ENCODE peak calls at places on chromosome 2, in six cellular contexts. I, K, E, M, Y and F are unnamed samples.

GRCh38 chr2:176583530-176584101 is 314.4 kb downstream of the MTX2 start:
- DNase-seq in I (no peak), E (no peak), Y (no peak), M (peak), K (no peak), F (no peak)

GRCh38 chr2:8617048-8617447 is 64.8 kb upstream of the ID2 start:
- DNase-seq in I (no peak), E (no peak), M (no peak), K (no peak), Y (no peak), F (no peak)

GRCh38 chr2:24124003-24124585 is 825 bp downstream of the FAM228B start:
- DNase-seq in Y (no peak), E (no peak), M (no peak), K (no peak), I (no peak), F (no peak)

GRCh38 chr2:241820625-241821384 is 11.8 kb downstream of the NEU4 start:
- DNase-seq in M (no peak), I (peak), K (peak), E (no peak), Y (no peak), F (no peak)

GRCh38 chr2:49005261-49005660 is 149.1 kb downstream of the FSHR start:
- DNase-seq in Y (no peak), K (no peak), E (no peak), M (no peak), I (no peak), F (no peak)

GRCh38 chr2:85648619-85649018 is 19.4 kb downstream of the SFTPB start:
- DNase-seq in Y (no peak), E (no peak), K (no peak), M (peak), I (no peak), F (no peak)

GRCh38 chr2:140275427-140275826 is 1495.2 kb upstream of the NXPH2 start:
- DNase-seq in K (no peak), E (no peak), I (no peak), Y (no peak), M (no peak), F (no peak)

GRCh38 chr2:100104718-100105677 is 37.4 kb downstream of the AFF3 start:
- DNase-seq in M (peak), Y (peak), E (no peak), I (peak), K (no peak), F (no peak)

GRCh38 chr2:96524482-96525210 is 11.9 kb upstream of the ARID5A start:
- DNase-seq in I (no peak), E (no peak), M (no peak), Y (no peak), K (no peak), F (no peak)

GRCh38 chr2:185990861-185991525 is 252.4 kb downstream of the FSIP2 start:
- DNase-seq in Y (no peak), I (no peak), M (no peak), K (no peak), E (no peak), F (peak)

GRCh38 chr2:108449410-108450200 is 599 bp downstream of the GCC2 start:
- DNase-seq in E (no peak), K (no peak), Y (no peak), M (peak), I (no peak), F (peak)

GRCh38 chr2:104429978-104430740 is 423.8 kb upstream of the POU3F3 start:
- DNase-seq in K (no peak), I (no peak), Y (no peak), E (peak), M (no peak), F (no peak)

GRCh38 chr2:72998234-72998651 is 73.3 kb downstream of the SFXN5 start:
- DNase-seq in Y (peak), I (no peak), K (peak), M (no peak), E (no peak), F (no peak)

GRCh38 chr2:207239222-207239674 is 73.5 kb upstream of the KLF7 start:
- DNase-seq in Y (peak), E (no peak), M (peak), I (no peak), K (peak), F (peak)

GRCh38 chr2:177264209-177264538 is 353 bp downstream of the NFE2L2 start:
- DNase-seq in Y (peak), E (no peak), M (peak), I (peak), K (no peak), F (no peak)

GRCh38 chr2:240983996-240984498 is 14.4 kb upstream of the SNED1 start:
- DNase-seq in I (peak), Y (no peak), E (no peak), M (no peak), K (peak), F (no peak)

GRCh38 chr2:197674546-197674945 is 841 bp downstream of the RFTN2 start:
- DNase-seq in K (no peak), M (no peak), I (no peak), E (no peak), Y (no peak), F (peak)

GRCh38 chr2:113156278-113157107 is 17.3 kb upstream of the PSD4 start:
- DNase-seq in M (no peak), K (no peak), I (no peak), Y (no peak), E (no peak), F (no peak)

GRCh38 chr2:217956895-217957457 is 45.8 kb downstream of the TNS1 start:
- DNase-seq in E (no peak), K (no peak), M (no peak), I (no peak), Y (peak), F (no peak)

GRCh38 chr2:37119182-37119581 is 34.9 kb downstream of the GPATCH11 start:
- DNase-seq in I (no peak), K (no peak), M (no peak), Y (no peak), E (no peak), F (no peak)

GRCh38 chr2:45068643-45069140 is 59.4 kb upstream of the SIX2 start:
- DNase-seq in K (no peak), M (no peak), I (no peak), Y (no peak), E (no peak), F (no peak)

GRCh38 chr2:106342801-106343200 is 125.4 kb downstream of the RGPD3 start:
- DNase-seq in E (no peak), M (no peak), K (no peak), Y (no peak), I (peak), F (no peak)

GRCh38 chr2:46163804-46164569 is 133.2 kb upstream of the EPAS1 start:
- DNase-seq in M (no peak), I (no peak), E (no peak), K (peak), Y (no peak), F (no peak)

GRCh38 chr2:109066917-109067828 is 61.8 kb upstream of the SH3RF3 start:
- DNase-seq in I (no peak), K (no peak), Y (no peak), E (no peak), M (no peak), F (no peak)

GRCh38 chr2:188023035-188023434 is 268.6 kb upstream of the GULP1 start:
- DNase-seq in Y (no peak), I (no peak), K (no peak), E (no peak), M (no peak), F (no peak)

GRCh38 chr2:74011246-74011645 is 26.5 kb downstream of the TET3 start:
- DNase-seq in K (peak), I (no peak), M (no peak), E (no peak), Y (no peak), F (no peak)